ENCODE peak calls at places on chromosome 9, in four cellular contexts. G, X, I and Q are unnamed samples.

GRCh38 chr9:79745752-79746336 is 174.1 kb downstream of the TLE4 start:
- DNase-seq in G (no peak), X (no peak), I (no peak), Q (no peak)

GRCh38 chr9:114855488-114855887 is 49.6 kb upstream of the TNFSF15 start:
- DNase-seq in G (no peak), X (no peak), I (no peak), Q (no peak)

GRCh38 chr9:93017621-93018020 is 40.9 kb upstream of the SUSD3 start:
- DNase-seq in X (no peak), G (no peak), I (no peak), Q (no peak)

GRCh38 chr9:116979461-116979860 is 292.4 kb downstream of the TRIM32 start:
- DNase-seq in G (peak), I (no peak), X (no peak), Q (peak)

GRCh38 chr9:70553718-70554673 is 139.5 kb upstream of the KLF9 start:
- DNase-seq in X (no peak), G (no peak), I (no peak), Q (peak)

GRCh38 chr9:35945341-35946018 is 12.5 kb downstream of the OR2S2 start:
- DNase-seq in I (peak), G (peak), X (peak), Q (peak)

GRCh38 chr9:89353989-89354388 is 35.7 kb downstream of the SECISBP2 start:
- DNase-seq in G (peak), X (peak), I (no peak), Q (no peak)

GRCh38 chr9:7394007-7394774 is 405.4 kb downstream of the DMAC1 start:
- DNase-seq in X (peak), G (no peak), I (peak), Q (peak)

GRCh38 chr9:78601957-78602565 is 305.1 kb downstream of the PSAT1 start:
- DNase-seq in X (peak), I (peak), G (no peak), Q (peak)

GRCh38 chr9:5288591-5288990 is 15.9 kb downstream of the RLN2 start:
- DNase-seq in X (peak), G (no peak), I (no peak), Q (no peak)

GRCh38 chr9:79489241-79490000 is 82.3 kb upstream of the TLE4 start:
- DNase-seq in X (peak), G (peak), I (no peak), Q (peak)

GRCh38 chr9:32986971-32987370 is 14.5 kb downstream of the APTX start:
- DNase-seq in X (no peak), I (no peak), G (no peak), Q (no peak)

GRCh38 chr9:134983506-134984371 is 66.0 kb upstream of the FCN1 start:
- DNase-seq in I (no peak), G (no peak), X (no peak), Q (no peak)

GRCh38 chr9:109887079-109887478 is 107.1 kb downstream of the PALM2AKAP2 start:
- DNase-seq in I (no peak), X (no peak), G (no peak), Q (no peak)

GRCh38 chr9:14175778-14176177 is 138.2 kb downstream of the NFIB start:
- DNase-seq in I (no peak), X (no peak), G (no peak), Q (no peak)

GRCh38 chr9:73137914-73138313 is 13.8 kb upstream of the ANXA1 start:
- DNase-seq in X (no peak), I (no peak), G (no peak), Q (no peak)

GRCh38 chr9:29514862-29515261 is 1941.6 kb upstream of the C9orf72 start:
- DNase-seq in X (no peak), G (no peak), I (no peak), Q (peak)

GRCh38 chr9:5843450-5844249 is 10.7 kb upstream of the ERMP1 start:
- DNase-seq in I (peak), X (peak), G (peak), Q (no peak)

GRCh38 chr9:36844961-36845360 is 189.1 kb downstream of the PAX5 start:
- DNase-seq in G (no peak), X (no peak), I (no peak), Q (no peak)

GRCh38 chr9:127521919-127522304 is 70.6 kb downstream of the LRSAM1 start:
- DNase-seq in I (no peak), X (no peak), G (no peak), Q (no peak)

GRCh38 chr9:127523312-127523851 is 72.1 kb downstream of the LRSAM1 start:
- DNase-seq in I (peak), X (no peak), G (no peak), Q (peak)

GRCh38 chr9:127519301-127520166 is 68.2 kb downstream of the LRSAM1 start:
- DNase-seq in G (no peak), I (no peak), X (no peak), Q (no peak)

GRCh38 chr9:127522727-127523126 is 71.4 kb downstream of the LRSAM1 start:
- DNase-seq in G (no peak), X (no peak), I (no peak), Q (no peak)

GRCh38 chr9:127520941-127521918 is 69.9 kb downstream of the LRSAM1 start:
- DNase-seq in I (no peak), G (no peak), X (no peak), Q (peak)
- TF ChIP-seq JUNB in I (no peak), G (no peak), X (no peak), Q (no peak)

GRCh38 chr9:68627104-68627503 is 77.9 kb upstream of the PIP5K1B start:
- DNase-seq in I (no peak), G (no peak), X (no peak), Q (no peak)
- H3K4me3 ChIP-seq in I (no peak), G (no peak), X (no peak), Q (no peak)

GRCh38 chr9:74497750-74498615 is 848 bp downstream of the RORB start:
- DNase-seq in G (no peak), I (no peak), X (no peak), Q (peak)
- TF ChIP-seq JUNB in G (no peak), I (no peak), X (no peak), Q (no peak)

GRCh38 chr9:101027246-101027645 is 1.3 kb upstream of the PLPPR1 start:
- DNase-seq in G (no peak), I (no peak), X (no peak), Q (no peak)
- H3K4me3 ChIP-seq in G (no peak), I (no peak), X (peak), Q (peak)